ENCODE peak calls at places on chromosomes 7 and 10, in five cellular contexts. E is prostate gland, C is astrocyte, L is heart right ventricle, X is fibroblast of lung. J is an unnamed sample.

GRCh38 chr7:51274001-51274400 is 42.6 kb downstream of the COBL start:
- DNase-seq in E (no peak), C (no peak), L (no peak), X (no peak), J (no peak)

GRCh38 chr7:80286611-80287010 is 152.0 kb downstream of the GNAI1 start:
- DNase-seq in E (no peak), C (no peak), L (no peak), X (no peak), J (no peak)

GRCh38 chr7:7554647-7555575 is 11.8 kb upstream of the MIOS start:
- DNase-seq in E (no peak), C (no peak), L (no peak), X (no peak), J (no peak)

GRCh38 chr10:131453772-131454634 is 142.5 kb upstream of the TCERG1L start:
- DNase-seq in E (peak; percentile 32), C (no peak), L (peak; percentile 64), X (peak; percentile 2), J (peak; percentile 59)

GRCh38 chr7:98993024-98993897 is 114.9 kb downstream of the TRRAP start:
- DNase-seq in E (no peak), C (no peak), L (no peak), X (no peak), J (peak; percentile 12)

GRCh38 chr7:102146122-102146521 is 140.5 kb upstream of the SH2B2 start:
- DNase-seq in E (no peak), C (no peak), L (peak; percentile 60), X (no peak), J (peak; percentile 45)

GRCh38 chr10:97991875-97992274 is 38.5 kb downstream of the CRTAC1 start:
- DNase-seq in E (no peak), C (peak; percentile 4), L (no peak), X (peak; percentile 22), J (no peak)

GRCh38 chr10:31749293-31749692 is 179.3 kb downstream of the ARHGAP12 start:
- DNase-seq in E (no peak), C (peak; percentile 72), L (no peak), X (no peak), J (no peak)

GRCh38 chr10:119724630-119725549 is 960 bp upstream of the INPP5F start:
- DNase-seq in E (no peak), C (peak; percentile 33), L (no peak), X (peak; percentile 36), J (no peak)

GRCh38 chr10:11180228-11180627 is 162.6 kb downstream of the CELF2 start:
- DNase-seq in E (no peak), C (no peak), L (no peak), X (no peak), J (peak; percentile 71)

GRCh38 chr10:47379901-47380300 is 4.2 kb downstream of the ZNF488 start:
- DNase-seq in E (no peak), C (no peak), L (no peak), X (no peak), J (no peak)

GRCh38 chr10:4807803-4808507 is 18.1 kb upstream of the AKR1E2 start:
- DNase-seq in E (no peak), C (peak; percentile 90), L (no peak), X (peak; percentile 60), J (no peak)

GRCh38 chr10:100000109-100000502 is 9.6 kb downstream of the DNMBP start:
- DNase-seq in E (no peak), C (no peak), L (no peak), X (no peak), J (no peak)

GRCh38 chr10:72250666-72251065 is 23.1 kb upstream of the DDIT4 start:
- DNase-seq in E (peak; percentile 25), C (peak; percentile 86), L (peak; percentile 61), X (peak; percentile 86), J (no peak)

GRCh38 chr7:44111759-44112158 is 7.6 kb downstream of the AEBP1 start:
- DNase-seq in E (no peak), C (no peak), L (no peak), X (no peak), J (no peak)

GRCh38 chr7:108037140-108037539 is 34.2 kb upstream of the LAMB1 start:
- DNase-seq in E (no peak), C (no peak), L (no peak), X (no peak), J (no peak)

GRCh38 chr7:149027560-149028345 is 552 bp downstream of the PDIA4 start:
- DNase-seq in E (peak; percentile 23), C (peak; percentile 36), L (no peak), X (peak; percentile 33), J (no peak)

GRCh38 chr10:113681533-113682470 is 2.1 kb downstream of the CASP7 start:
- DNase-seq in E (no peak), C (no peak), L (no peak), X (no peak), J (no peak)

GRCh38 chr10:128540806-128541739 is 414.9 kb upstream of the MKI67 start:
- DNase-seq in E (peak; percentile 21), C (no peak), L (peak; percentile 23), X (no peak), J (no peak)

GRCh38 chr7:110988890-110989501 is 101.9 kb upstream of the LRRN3 start:
- DNase-seq in E (no peak), C (no peak), L (no peak), X (no peak), J (peak; percentile 3)

GRCh38 chr7:95601324-95601723 is 5.0 kb upstream of the PDK4 start:
- DNase-seq in E (no peak), C (no peak), L (no peak), X (no peak), J (no peak)

GRCh38 chr10:64573625-64574325 is 1052.6 kb downstream of the REEP3 start:
- DNase-seq in E (no peak), C (no peak), L (no peak), X (no peak), J (no peak)

GRCh38 chr10:119199231-119199992 is 8.0 kb upstream of the GRK5 start:
- DNase-seq in E (peak; percentile 46), C (peak; percentile 71), L (peak; percentile 37), X (peak; percentile 92), J (no peak)

GRCh38 chr7:29346574-29346973 is 152.0 kb downstream of the CHN2 start:
- DNase-seq in E (no peak), C (no peak), L (no peak), X (no peak), J (no peak)

GRCh38 chr10:65931291-65932080 is 994.4 kb upstream of the LRRTM3 start:
- DNase-seq in E (no peak), C (no peak), L (no peak), X (no peak), J (no peak)

GRCh38 chr7:13890793-13891192 is 98.7 kb downstream of the ETV1 start:
- DNase-seq in E (no peak), C (no peak), L (no peak), X (no peak), J (no peak)

GRCh38 chr10:77504196-77504869 is 133.3 kb downstream of the KCNMA1 start:
- DNase-seq in E (no peak), C (peak; percentile 56), L (no peak), X (peak; percentile 74), J (no peak)

GRCh38 chr7:5457245-5457735 is 33.7 kb upstream of the TNRC18 start:
- DNase-seq in E (no peak), C (no peak), L (no peak), X (no peak), J (no peak)

GRCh38 chr10:133260895-133261725 is 15.6 kb downstream of the ADAM8 start:
- DNase-seq in E (peak; percentile 29), C (no peak), L (peak; percentile 72), X (no peak), J (peak; percentile 67)

GRCh38 chr7:157475601-157476000 is 138.8 kb downstream of the DNAJB6 start:
- DNase-seq in E (no peak), C (no peak), L (no peak), X (no peak), J (no peak)

GRCh38 chr7:157473051-157473569 is 136.3 kb downstream of the DNAJB6 start:
- DNase-seq in E (no peak), C (no peak), L (no peak), X (no peak), J (no peak)

GRCh38 chr7:157475095-157475494 is 138.3 kb downstream of the DNAJB6 start:
- DNase-seq in E (no peak), C (no peak), L (no peak), X (no peak), J (no peak)

GRCh38 chr7:157476201-157476600 is 139.4 kb downstream of the DNAJB6 start:
- DNase-seq in E (no peak), C (no peak), L (no peak), X (no peak), J (no peak)

DNA sequence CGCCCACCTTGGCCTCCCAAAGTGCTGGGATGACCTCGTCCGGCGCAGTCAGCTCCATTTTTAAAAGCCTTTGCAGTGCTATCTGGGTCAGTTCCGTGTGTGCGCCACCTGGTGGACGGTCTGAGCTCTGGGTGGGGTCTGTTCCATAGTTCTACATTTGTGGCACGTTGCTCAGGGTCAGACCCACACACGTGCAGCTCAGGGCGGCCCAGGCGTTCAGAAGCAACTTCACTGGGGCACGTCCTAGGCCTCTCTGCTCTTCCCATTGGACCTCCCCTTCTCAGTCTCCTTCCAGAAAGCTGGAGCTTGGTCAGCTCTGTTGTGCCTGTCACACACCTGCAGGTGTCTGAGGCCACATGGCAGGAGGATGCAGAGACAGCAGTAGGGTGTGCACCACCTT is 137.9 kb downstream of the DNAJB6 start:
- DNase-seq in E (no peak), C (no peak), L (no peak), X (no peak), J (no peak)
- TF ChIP-seq CTCF in E (no peak), C (no peak), L (peak; percentile 35), X (no peak), J (no peak)

DNA sequence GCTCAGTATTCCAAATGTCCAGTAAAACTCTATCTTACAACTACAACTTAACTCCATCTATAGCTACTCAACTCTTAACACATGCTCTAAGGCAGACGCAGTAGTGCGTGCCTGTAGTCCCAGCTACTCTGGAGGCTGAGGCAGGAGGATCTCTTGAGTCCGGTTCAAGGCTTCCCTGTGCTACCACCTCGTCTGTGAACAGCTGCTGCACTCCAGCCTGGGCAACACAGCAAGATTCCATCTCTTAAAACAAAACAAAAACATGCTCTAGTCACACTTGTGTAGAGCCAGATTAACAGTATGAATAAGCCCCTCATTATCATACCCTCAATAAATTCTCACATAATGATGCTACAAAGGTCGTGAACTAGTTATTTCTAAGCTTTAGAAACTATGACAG is 3.6 kb downstream of the BAZ1B start:
- DNase-seq in E (no peak), C (no peak), L (no peak), X (no peak), J (peak; percentile 4)
- H3K4me3 ChIP-seq in E (no peak overlapping the region), C (peak overlapping the region; percentile 9), L (no peak overlapping the region), X (peak overlapping the region; percentile 31), J (no peak overlapping the region)

GRCh38 chr7:46485481-46486065 is 564.5 kb upstream of the IGFBP3 start:
- DNase-seq in E (no peak), C (peak; percentile 96), L (no peak), X (peak; percentile 59), J (no peak)
- TF ChIP-seq CTCF in E (no peak), C (peak; percentile 60), L (no peak), X (no peak), J (no peak)

GRCh38 chr7:32427769-32428291 is 62.4 kb downstream of the LSM5 start:
- DNase-seq in E (peak; percentile 22), C (peak; percentile 66), L (peak; percentile 83), X (peak; percentile 76), J (peak; percentile 67)

DNA sequence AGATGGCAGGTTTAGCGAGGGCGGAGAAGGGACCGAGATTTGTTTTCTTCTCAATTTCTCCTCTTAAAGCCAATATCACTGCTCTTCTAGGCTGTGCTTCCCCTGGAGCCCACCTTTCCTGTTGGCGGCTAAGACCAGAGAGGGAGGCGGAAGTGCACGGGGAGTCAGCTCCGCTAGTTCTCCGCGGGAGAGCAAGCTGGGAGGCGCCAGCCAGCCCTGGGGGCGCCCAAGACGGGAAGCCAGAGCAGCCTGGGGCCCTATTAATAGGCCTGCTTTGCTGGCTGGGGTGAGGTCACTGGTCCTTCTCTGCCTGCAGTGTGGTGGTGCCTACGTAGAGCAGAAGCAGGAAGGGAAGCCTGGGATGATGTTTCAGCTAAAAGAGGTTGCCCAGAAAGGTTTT is 61.6 kb downstream of the LSM5 start:
- DNase-seq in E (no peak), C (no peak), L (no peak), X (no peak), J (no peak)
- H3K4me3 ChIP-seq in E (no peak overlapping the region), C (no peak overlapping the region), L (no peak overlapping the region), X (no peak overlapping the region), J (no peak overlapping the region)

J was measured in left lung.